ENCODE peak calls at places on chromosomes 5 and 9, in six cellular contexts. Q is iPS DF 6.9, B is IMR-90, T is K562, D is A549, U is fibroblast of lung. K is an unnamed sample.
A peak's percentile ranks its signal among the peaks of the same experiment; 100 is the strongest.

GRCh38 chr5:16615737-16616535 is 861 bp downstream of the RETREG1 start:
- DNase-seq in Q (no peak), B (no peak), T (no peak), D (no peak), U (no peak), K (peak; percentile 31)

GRCh38 chr5:11912-12311 is 80.1 kb upstream of the PLEKHG4B start:
- DNase-seq in Q (no peak), B (no peak), T (no peak), D (peak; percentile 45), U (peak; percentile 14), K (no peak)

GRCh38 chr9:76216161-76216649 is 178.0 kb downstream of the RFK start:
- DNase-seq in Q (no peak), B (peak; percentile 98), T (no peak), D (peak; percentile 61), U (peak; percentile 94), K (no peak)

GRCh38 chr9:82538634-82539033 is 524.3 kb downstream of the RASEF start:
- DNase-seq in Q (no peak), B (no peak), T (no peak), D (no peak), U (no peak), K (no peak)

GRCh38 chr9:134796882-134797281 is 83.7 kb upstream of the FCN2 start:
- DNase-seq in Q (no peak), B (no peak), T (no peak), D (no peak), U (no peak), K (no peak)

GRCh38 chr9:78354980-78355379 is 58.1 kb downstream of the PSAT1 start:
- DNase-seq in Q (no peak), B (no peak), T (no peak), D (no peak), U (no peak), K (no peak)

GRCh38 chr5:141879941-141880738 is 1.9 kb upstream of the PCDH1 start:
- DNase-seq in Q (no peak), B (no peak), T (no peak), D (no peak), U (no peak), K (no peak)

GRCh38 chr5:14727428-14727865 is 62.9 kb downstream of the OTULIN start:
- DNase-seq in Q (peak; percentile 54), B (peak; percentile 81), T (peak; percentile 72), D (peak; percentile 76), U (peak; percentile 84), K (peak; percentile 81)

GRCh38 chr5:45521067-45521466 is 175.1 kb downstream of the HCN1 start:
- DNase-seq in Q (peak; percentile 52), B (peak; percentile 1), T (no peak), D (peak; percentile 0), U (peak; percentile 21), K (peak; percentile 67)

GRCh38 chr5:137073192-137073591 is 425.9 kb downstream of the SPOCK1 start:
- DNase-seq in Q (no peak), B (peak; percentile 8), T (no peak), D (no peak), U (no peak), K (no peak)

GRCh38 chr9:35285731-35286130 is 123.9 kb downstream of the UNC13B start:
- DNase-seq in Q (no peak), B (no peak), T (no peak), D (no peak), U (no peak), K (no peak)

GRCh38 chr5:157828949-157829639 is 29.9 kb downstream of the CLINT1 start:
- DNase-seq in Q (peak; percentile 37), B (no peak), T (peak; percentile 39), D (peak; percentile 19), U (no peak), K (no peak)

GRCh38 chr9:112261133-112261532 is 72.3 kb downstream of the PTBP3 start:
- DNase-seq in Q (no peak), B (peak; percentile 49), T (no peak), D (no peak), U (no peak), K (no peak)

GRCh38 chr5:180180198-180180820 is 28.7 kb downstream of the RASGEF1C start:
- DNase-seq in Q (no peak), B (no peak), T (no peak), D (no peak), U (no peak), K (peak; percentile 13)

GRCh38 chr5:150384701-150385100 is 27.2 kb downstream of the TCOF1 start:
- DNase-seq in Q (no peak), B (no peak), T (no peak), D (no peak), U (no peak), K (no peak)

GRCh38 chr9:138044485-138045383 is 167.2 kb downstream of the CACNA1B start:
- DNase-seq in Q (no peak), B (no peak), T (no peak), D (no peak), U (no peak), K (peak; percentile 8)

GRCh38 chr5:68332546-68332945 is 117.0 kb downstream of the PIK3R1 start:
- DNase-seq in Q (no peak), B (peak; percentile 33), T (no peak), D (no peak), U (no peak), K (no peak)

DNA sequence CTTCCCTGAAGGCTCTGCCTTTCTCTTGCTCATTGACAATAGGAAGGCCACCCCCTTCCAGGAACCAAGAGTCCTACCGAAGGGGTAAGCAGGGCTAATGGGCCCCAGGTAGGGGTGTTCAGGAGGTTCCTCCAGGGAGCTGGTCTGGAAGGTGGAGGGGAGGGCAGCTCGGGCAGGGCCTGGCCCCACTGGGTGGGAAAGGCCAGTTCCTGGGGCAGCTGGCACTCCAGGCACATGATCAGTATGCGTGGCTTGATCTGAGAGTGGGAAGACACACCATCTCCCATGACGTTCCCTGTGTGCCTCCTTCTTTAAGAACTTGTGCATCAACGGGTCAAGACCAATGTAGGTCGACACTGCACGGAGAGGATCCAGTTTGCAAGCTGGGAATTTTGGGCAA is 149.8 kb downstream of the PHF2 start:
- DNase-seq in Q (no peak), B (no peak), T (no peak), D (no peak), U (no peak), K (no peak)
- H3K27ac ChIP-seq in Q (no peak overlapping the region), B (no peak overlapping the region), T (no peak overlapping the region), D (no peak overlapping the region), U (no peak overlapping the region), K (no peak overlapping the region)

GRCh38 chr5:110053205-110053604 is 363.5 kb downstream of the MAN2A1 start:
- DNase-seq in Q (no peak), B (no peak), T (no peak), D (no peak), U (no peak), K (no peak)

GRCh38 chr5:110056580-110057114 is 366.9 kb downstream of the MAN2A1 start:
- DNase-seq in Q (no peak), B (no peak), T (no peak), D (no peak), U (no peak), K (no peak)

GRCh38 chr5:110055301-110055700 is 365.6 kb downstream of the MAN2A1 start:
- DNase-seq in Q (no peak), B (no peak), T (no peak), D (no peak), U (peak; percentile 3), K (no peak)

GRCh38 chr5:110054240-110054639 is 364.5 kb downstream of the MAN2A1 start:
- DNase-seq in Q (no peak), B (peak; percentile 21), T (peak; percentile 19), D (peak; percentile 3), U (peak; percentile 84), K (peak; percentile 21)

GRCh38 chr5:110053824-110054223 is 364.1 kb downstream of the MAN2A1 start:
- DNase-seq in Q (no peak), B (no peak), T (no peak), D (no peak), U (no peak), K (no peak)
- H3K4me3 ChIP-seq in Q (no peak overlapping the region), B (no peak overlapping the region), T (no peak overlapping the region), D (no peak overlapping the region), U (no peak overlapping the region), K (no peak overlapping the region)

DNA sequence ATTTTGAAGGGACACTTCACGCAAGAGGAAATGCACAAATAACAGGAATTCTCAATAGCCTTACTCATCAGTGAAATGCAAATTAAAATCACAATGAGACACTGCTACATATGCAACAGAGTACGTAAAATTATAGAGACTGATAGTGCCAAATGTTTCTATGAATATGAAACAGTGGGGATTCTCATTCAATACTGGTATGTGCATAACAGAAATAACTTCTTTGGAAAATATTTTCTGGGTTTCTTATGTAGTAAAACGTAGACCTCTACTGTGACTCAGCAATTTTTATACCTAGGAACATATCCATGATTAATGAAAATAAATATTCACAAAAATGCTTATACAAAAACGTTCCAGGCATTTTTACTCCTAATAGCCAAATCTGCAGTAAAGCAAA is 1625.2 kb downstream of the MAT2B start:
- DNase-seq in Q (no peak), B (peak; percentile 11), T (no peak), D (no peak), U (peak; percentile 16), K (no peak)
- H3K9me3 ChIP-seq in Q (no peaks in the 10 kb centered on the region), B (peaks cover 2% of the 10 kb centered on the region), T (no peaks in the 10 kb centered on the region), D (no peaks in the 10 kb centered on the region), U (no peaks in the 10 kb centered on the region), K (no peaks in the 10 kb centered on the region)

DNA sequence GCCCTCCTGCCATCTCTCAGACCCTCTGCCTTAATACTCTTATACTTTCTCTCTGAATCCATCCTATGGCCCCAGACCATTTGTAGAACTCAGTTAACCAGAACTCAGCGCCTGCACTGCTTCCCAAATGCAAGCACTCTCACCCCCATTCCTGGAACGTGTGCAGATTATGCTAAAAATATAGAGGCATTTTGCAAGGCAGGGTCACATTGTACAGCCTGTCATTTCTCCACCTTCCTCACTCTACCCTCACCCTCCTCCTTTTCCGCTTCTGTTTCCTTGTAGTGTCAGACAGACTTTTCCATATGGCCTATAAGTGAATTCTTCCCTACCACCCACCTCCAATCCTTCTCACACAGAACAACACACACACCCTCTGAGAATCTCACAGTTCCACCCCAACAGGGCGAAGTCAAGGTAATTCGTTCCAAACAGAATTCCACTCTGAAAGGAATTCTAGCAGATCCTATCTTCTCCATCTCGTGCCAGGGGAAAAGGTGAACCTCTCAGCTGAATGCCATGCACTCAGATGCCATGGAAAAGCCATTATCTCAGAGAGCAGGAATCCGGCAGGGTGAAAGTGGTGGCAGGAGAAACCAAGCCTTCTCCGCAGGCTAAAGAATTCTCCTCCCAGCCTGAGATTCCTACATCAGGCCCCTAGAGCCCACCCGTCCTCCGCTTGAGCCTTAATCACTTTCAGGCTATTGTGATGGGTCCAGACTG is 25.3 kb downstream of the GGTA1 start:
- DNase-seq in Q (no peak), B (no peak), T (no peak), D (no peak), U (no peak), K (no peak)
- H3K27ac ChIP-seq in Q (no peak overlapping the region), B (no peak overlapping the region), T (no peak overlapping the region), D (no peak overlapping the region), U (no peak overlapping the region), K (no peak overlapping the region)

DNA sequence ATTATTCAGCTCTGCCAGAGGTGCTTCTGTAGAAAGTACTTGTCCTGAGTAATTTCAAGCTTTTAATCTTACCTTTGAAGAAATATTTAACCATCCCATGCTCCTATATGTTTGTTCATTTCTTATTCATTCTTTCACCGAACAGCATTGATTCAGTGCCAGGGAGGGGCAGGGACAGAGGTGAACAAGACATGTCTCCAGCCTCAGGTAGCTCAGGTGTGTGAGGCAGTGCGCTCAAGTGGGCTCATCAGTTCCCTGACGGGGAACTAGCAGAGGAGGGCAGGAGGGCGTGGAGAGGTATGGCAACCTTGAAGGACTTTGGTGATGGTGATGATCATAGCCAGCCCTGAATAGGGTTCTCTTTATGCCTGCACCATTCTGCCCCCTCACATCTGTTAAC is 25.9 kb downstream of the ERGIC1 start:
- DNase-seq in Q (no peak), B (no peak), T (no peak), D (no peak), U (no peak), K (no peak)
- H3K4me3 ChIP-seq in Q (no peak overlapping the region), B (no peak overlapping the region), T (no peak overlapping the region), D (no peak overlapping the region), U (no peak overlapping the region), K (no peak overlapping the region)

GRCh38 chr5:172426086-172426485 is 28.2 kb downstream of the SH3PXD2B start:
- DNase-seq in Q (no peak), B (no peak), T (no peak), D (no peak), U (peak; percentile 71), K (no peak)
- H3K9me3 ChIP-seq in Q (no peaks in the 10 kb centered on the region), B (no peaks in the 10 kb centered on the region), T (no peaks in the 10 kb centered on the region), D (no peaks in the 10 kb centered on the region), U (no peaks in the 10 kb centered on the region), K (no peaks in the 10 kb centered on the region)